ENCODE peak calls at places on chromosomes 16 and 17, in six cellular contexts. N is AG04450, J is psoas muscle, G is brain microvascular endothelial cell, R is transverse colon, Y is colonic mucosa. W is an unnamed sample.

GRCh38 chr17:56499799-56500388 is 93.6 kb upstream of the NOG start:
- DNase-seq in N (no peak), J (no peak), G (peak), R (no peak), Y (no peak), W (peak)

GRCh38 chr17:68356949-68357455 is 65.7 kb downstream of the ARSG start:
- DNase-seq in N (no peak), J (no peak), G (no peak), R (no peak), Y (no peak), W (no peak)

GRCh38 chr17:13024033-13024432 is 6.2 kb upstream of the ELAC2 start:
- DNase-seq in N (no peak), J (no peak), G (no peak), R (no peak), Y (no peak), W (peak)

GRCh38 chr16:56916571-56917403 is 15.2 kb upstream of the HERPUD1 start:
- DNase-seq in N (no peak), J (no peak), G (no peak), R (peak), Y (no peak), W (no peak)

GRCh38 chr17:20955437-20956323 is 87.1 kb downstream of the USP22 start:
- DNase-seq in N (no peak), J (peak), G (peak), R (no peak), Y (peak), W (no peak)

GRCh38 chr16:50744911-50745310 is 3.0 kb downstream of the CYLD start:
- DNase-seq in N (no peak), J (no peak), G (no peak), R (no peak), Y (no peak), W (no peak)

GRCh38 chr17:1067282-1067956 is 70.5 kb downstream of the TIMM22 start:
- DNase-seq in N (no peak), J (peak), G (no peak), R (no peak), Y (no peak), W (no peak)

GRCh38 chr16:3065742-3066439 is 451 bp downstream of the IL32 start:
- DNase-seq in N (no peak), J (no peak), G (no peak), R (no peak), Y (peak), W (no peak)

GRCh38 chr17:59493867-59494266 is 71.5 kb upstream of the DHX40 start:
- DNase-seq in N (no peak), J (no peak), G (no peak), R (no peak), Y (no peak), W (no peak)

GRCh38 chr17:30905742-30906100 is 317 bp downstream of the TEFM start:
- DNase-seq in N (no peak), J (no peak), G (peak), R (peak), Y (no peak), W (no peak)

GRCh38 chr16:78809535-78809934 is 710.1 kb downstream of the WWOX start:
- DNase-seq in N (no peak), J (no peak), G (no peak), R (no peak), Y (no peak), W (no peak)

DNA sequence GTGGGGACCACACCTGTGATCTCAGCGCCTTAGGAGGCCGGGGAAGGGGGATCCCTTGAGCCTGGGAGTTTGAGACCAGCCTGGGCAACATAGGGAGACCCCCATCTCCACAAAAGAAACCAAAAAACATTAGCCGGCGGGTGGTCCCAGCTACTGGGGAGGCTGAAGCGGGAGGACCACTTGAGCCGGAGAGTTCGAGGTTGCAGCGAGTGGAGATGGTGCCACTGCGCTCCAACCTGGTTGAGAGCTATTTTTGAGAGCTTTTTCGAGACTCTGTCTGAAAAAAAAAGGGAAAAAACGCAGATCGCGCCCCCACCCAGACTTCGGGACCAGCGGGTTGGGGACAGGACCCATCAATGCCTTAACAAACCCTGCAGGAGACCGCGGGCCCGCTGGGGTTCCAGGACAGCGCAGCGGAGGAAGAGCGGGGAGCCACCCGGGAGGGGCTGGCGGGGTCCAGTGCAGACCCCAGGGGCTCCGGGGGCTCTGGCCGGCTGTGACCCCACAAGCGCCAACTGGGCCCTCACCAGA is 762 bp upstream of the BAIAP3 start:
- DNase-seq in N (no peak), J (no peak), G (no peak), R (no peak), Y (no peak), W (no peak)
- H3K4me3 ChIP-seq in N (no peak), J (peak), G (no peak), R (no peak), Y (peak), W (no peak)

DNA sequence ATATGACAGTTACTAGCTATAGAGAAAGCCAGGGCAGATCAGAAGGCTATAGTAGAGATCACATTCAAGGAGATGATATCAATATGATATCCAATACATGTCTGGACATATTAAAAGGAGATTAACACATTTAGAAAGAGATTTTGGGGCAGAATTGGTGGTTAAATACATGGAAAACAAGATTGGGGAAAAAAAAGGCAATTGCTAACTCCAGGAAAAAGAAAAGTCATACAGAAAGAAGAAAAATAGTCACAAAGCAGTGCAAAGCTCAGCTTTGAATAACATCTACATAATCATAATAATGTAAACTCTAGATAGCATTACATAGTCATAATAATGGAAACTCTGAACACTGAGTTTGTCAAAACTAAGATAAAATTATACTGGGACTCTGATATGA is 40.6 kb downstream of the MYH11 start:
- DNase-seq in N (no peak), J (no peak), G (no peak), R (no peak), Y (no peak), W (no peak)
- H3K27ac ChIP-seq in N (no peak), J (no peak), G (no peak), R (peak), Y (no peak), W (no peak)

GRCh38 chr16:54633943-54634362 is 296.7 kb upstream of the IRX5 start:
- DNase-seq in N (no peak), J (no peak), G (no peak), R (no peak), Y (no peak), W (peak)
- TF ChIP-seq CTCF in N (no peak), J (peak), G (peak), R (no peak), Y (no peak), W (peak)

GRCh38 chr16:27408602-27409031 is 6.6 kb downstream of the IL21R start:
- DNase-seq in N (no peak), J (no peak), G (no peak), R (no peak), Y (no peak), W (no peak)
- H3K4me3 ChIP-seq in N (no peak), J (no peak), G (no peak), R (no peak), Y (no peak), W (no peak)

GRCh38 chr17:78560731-78561130 is 16.5 kb downstream of the DNAH17 start:
- DNase-seq in N (no peak), J (no peak), G (no peak), R (no peak), Y (no peak), W (no peak)

GRCh38 chr17:78559749-78560368 is 17.3 kb downstream of the DNAH17 start:
- DNase-seq in N (no peak), J (no peak), G (no peak), R (no peak), Y (no peak), W (no peak)

GRCh38 chr17:78557598-78558039 is 19.6 kb downstream of the DNAH17 start:
- DNase-seq in N (no peak), J (no peak), G (peak), R (no peak), Y (no peak), W (no peak)

GRCh38 chr17:78558181-78558850 is 18.9 kb downstream of the DNAH17 start:
- DNase-seq in N (no peak), J (no peak), G (peak), R (no peak), Y (no peak), W (no peak)

GRCh38 chr17:78559024-78559423 is 18.2 kb downstream of the DNAH17 start:
- DNase-seq in N (no peak), J (no peak), G (no peak), R (no peak), Y (no peak), W (no peak)
- H3K27ac ChIP-seq in N (no peak), J (no peak), G (no peak), R (no peak), Y (no peak), W (no peak)

DNA sequence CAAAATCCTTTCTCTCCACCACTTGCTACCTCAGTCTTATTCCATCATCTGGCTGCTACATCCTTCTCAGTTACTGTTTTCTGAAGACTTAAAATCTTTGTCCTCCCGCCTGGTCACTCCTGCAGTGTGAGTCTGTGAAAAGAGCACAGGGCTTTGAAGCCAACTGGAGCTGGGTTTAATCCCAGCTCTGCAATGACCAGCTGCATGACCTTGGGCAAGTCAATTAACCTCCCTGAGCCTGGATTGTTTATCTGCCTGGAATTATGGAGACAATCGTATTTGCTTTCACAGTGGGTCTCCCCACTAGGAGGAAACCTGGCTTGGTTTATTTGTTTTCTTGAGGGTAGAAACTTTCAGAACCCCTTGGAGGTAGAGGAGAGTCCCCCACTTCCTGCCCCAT is 183.2 kb downstream of the GSG1L start:
- DNase-seq in N (no peak), J (no peak), G (no peak), R (no peak), Y (no peak), W (peak)
- TF ChIP-seq CTCF in N (no peak), J (no peak), G (no peak), R (no peak), Y (no peak), W (no peak)